ENCODE peak calls at places on chromosomes 6 and 20, in eight cellular contexts. A is spleen; S is activated naive CD8-positive, alpha-beta T cell treated with anti-CD3 and anti-CD28 coated beads, Interleukin-2, amount 10 ng/mL, durations not matched to agents 7 days and 5 days; I is stimulated activated CD8-positive, alpha-beta memory T cell treated with anti-CD3 and anti-CD28 coated beads, Interleukin-2, amount 100 ng/mL, for 48 hours; Q is iPS-NIHi11; E is stimulated activated CD4-positive, alpha-beta T cell treated with anti-CD3 and anti-CD28 coated beads, Interleukin-15, amount 100 ng/mL, for 24 hours; H is SJSA1; G is NCI-H460. W is an unnamed sample.

GRCh38 chr6:168968801-168969200 is 284.8 kb downstream of the THBS2 start:
- DNase-seq in A (no peak), S (no peak), I (no peak), Q (no peak), E (no peak), H (no peak), G (no peak), W (no peak)

GRCh38 chr20:3423126-3423525 is 15.7 kb upstream of the DNAAF9 start:
- DNase-seq in A (no peak), S (no peak), I (no peak), Q (no peak), E (no peak), H (no peak), G (no peak), W (no peak)

GRCh38 chr6:52407467-52407866 is 12.7 kb upstream of the EFHC1 start:
- DNase-seq in A (no peak), S (no peak), I (no peak), Q (peak), E (no peak), H (peak), G (peak), W (peak)

GRCh38 chr20:33686008-33686983 is at the start of gene E2F1:
- DNase-seq in A (peak), S (peak), I (peak), Q (peak), E (peak), H (peak), G (peak), W (peak)

GRCh38 chr20:2820084-2820895 is 4.1 kb downstream of the TMEM239 start:
- DNase-seq in A (no peak), S (no peak), I (no peak), Q (peak), E (no peak), H (no peak), G (no peak), W (peak)

GRCh38 chr20:53635189-53635588 is 41.5 kb upstream of the ZNF217 start:
- DNase-seq in A (no peak), S (no peak), I (no peak), Q (no peak), E (no peak), H (no peak), G (no peak), W (no peak)

GRCh38 chr20:63129991-63130653 is 85.8 kb downstream of the YTHDF1 start:
- DNase-seq in A (peak), S (peak), I (no peak), Q (peak), E (no peak), H (no peak), G (peak), W (no peak)

GRCh38 chr20:57582432-57583288 is 21.8 kb downstream of the PCK1 start:
- DNase-seq in A (peak), S (no peak), I (no peak), Q (peak), E (no peak), H (peak), G (no peak), W (peak)

GRCh38 chr6:3609388-3609787 is 142.1 kb downstream of the PXDC1 start:
- DNase-seq in A (no peak), S (no peak), I (no peak), Q (no peak), E (no peak), H (no peak), G (no peak), W (no peak)

GRCh38 chr6:8194499-8194898 is 92.2 kb upstream of the EEF1E1 start:
- DNase-seq in A (no peak), S (no peak), I (no peak), Q (no peak), E (no peak), H (peak), G (no peak), W (no peak)

GRCh38 chr6:15443119-15443518 is 197.2 kb downstream of the JARID2 start:
- DNase-seq in A (no peak), S (no peak), I (no peak), Q (no peak), E (no peak), H (peak), G (no peak), W (peak)

GRCh38 chr6:121615493-121615892 is 180.0 kb downstream of the GJA1 start:
- DNase-seq in A (no peak), S (no peak), I (no peak), Q (no peak), E (no peak), H (no peak), G (no peak), W (no peak)

GRCh38 chr6:48111143-48111506 is at the start of gene PTCHD4:
- DNase-seq in A (no peak), S (no peak), I (no peak), Q (peak), E (no peak), H (no peak), G (no peak), W (peak)

GRCh38 chr6:130766239-130767144 is 60.7 kb upstream of the SMLR1 start:
- DNase-seq in A (no peak), S (no peak), I (no peak), Q (no peak), E (no peak), H (no peak), G (no peak), W (no peak)

GRCh38 chr20:15675813-15676484 is 897.3 kb downstream of the KIF16B start:
- DNase-seq in A (no peak), S (no peak), I (no peak), Q (no peak), E (no peak), H (no peak), G (no peak), W (no peak)

GRCh38 chr6:44676826-44677433 is 289.4 kb downstream of the CDC5L start:
- DNase-seq in A (no peak), S (no peak), I (no peak), Q (no peak), E (no peak), H (no peak), G (no peak), W (no peak)

GRCh38 chr20:1994627-1995026 is 769 bp upstream of the PDYN start:
- DNase-seq in A (no peak), S (no peak), I (no peak), Q (no peak), E (no peak), H (no peak), G (no peak), W (no peak)

GRCh38 chr6:9862603-9863167 is 552.2 kb downstream of the TFAP2A start:
- DNase-seq in A (no peak), S (no peak), I (no peak), Q (no peak), E (no peak), H (no peak), G (no peak), W (no peak)

GRCh38 chr6:44653761-44654218 is 266.3 kb downstream of the CDC5L start:
- DNase-seq in A (no peak), S (no peak), I (no peak), Q (no peak), E (no peak), H (peak), G (no peak), W (no peak)

GRCh38 chr6:135703621-135704020 is 147.9 kb upstream of the PDE7B start:
- DNase-seq in A (no peak), S (no peak), I (peak), Q (no peak), E (peak), H (no peak), G (no peak), W (no peak)

GRCh38 chr6:134230087-134230717 is 87.7 kb downstream of the SGK1 start:
- DNase-seq in A (peak), S (no peak), I (no peak), Q (no peak), E (no peak), H (no peak), G (no peak), W (no peak)

GRCh38 chr20:36929290-36929689 is 22.2 kb downstream of the SAMHD1 start:
- DNase-seq in A (peak), S (no peak), I (no peak), Q (no peak), E (no peak), H (no peak), G (no peak), W (no peak)

GRCh38 chr6:106966671-106967522 is 7.6 kb downstream of the CD24 start:
- DNase-seq in A (no peak), S (no peak), I (no peak), Q (no peak), E (no peak), H (no peak), G (no peak), W (no peak)

GRCh38 chr6:134247271-134247833 is 70.6 kb downstream of the SGK1 start:
- DNase-seq in A (peak), S (peak), I (no peak), Q (no peak), E (peak), H (no peak), G (no peak), W (no peak)

GRCh38 chr20:37256286-37256685 is 5.3 kb downstream of the GHRH start:
- DNase-seq in A (peak), S (no peak), I (no peak), Q (no peak), E (no peak), H (no peak), G (no peak), W (no peak)

GRCh38 chr6:42409582-42409981 is 42.1 kb downstream of the TRERF1 start:
- DNase-seq in A (no peak), S (no peak), I (no peak), Q (no peak), E (no peak), H (no peak), G (no peak), W (no peak)

GRCh38 chr20:60984666-60985065 is 267.4 kb upstream of the CDH4 start:
- DNase-seq in A (no peak), S (no peak), I (no peak), Q (no peak), E (no peak), H (no peak), G (no peak), W (no peak)

GRCh38 chr20:58893355-58894151 is 41.0 kb downstream of the GNAS start:
- DNase-seq in A (no peak), S (no peak), I (no peak), Q (no peak), E (peak), H (no peak), G (no peak), W (no peak)

GRCh38 chr6:126848119-126848518 is 270.4 kb upstream of the RSPO3 start:
- DNase-seq in A (no peak), S (no peak), I (no peak), Q (no peak), E (no peak), H (no peak), G (no peak), W (no peak)

GRCh38 chr6:65746302-65746701 is 39.3 kb upstream of the EYS start:
- DNase-seq in A (no peak), S (no peak), I (no peak), Q (no peak), E (no peak), H (no peak), G (no peak), W (no peak)

GRCh38 chr6:41728073-41728936 is 7.1 kb downstream of the TFEB start:
- DNase-seq in A (peak), S (no peak), I (no peak), Q (no peak), E (no peak), H (no peak), G (no peak), W (no peak)

GRCh38 chr20:41798926-41799502 is 180.8 kb upstream of the CHD6 start:
- DNase-seq in A (no peak), S (no peak), I (no peak), Q (no peak), E (no peak), H (no peak), G (no peak), W (no peak)

GRCh38 chr6:11536795-11537194 is 754 bp upstream of the TMEM170B start:
- DNase-seq in A (peak), S (peak), I (no peak), Q (peak), E (peak), H (no peak), G (no peak), W (peak)

GRCh38 chr20:62967628-62968351 is 15.3 kb downstream of the SLC17A9 start:
- DNase-seq in A (no peak), S (no peak), I (no peak), Q (no peak), E (no peak), H (no peak), G (no peak), W (no peak)

GRCh38 chr20:62921119-62921687 is 5.1 kb downstream of the DIDO1 start:
- DNase-seq in A (no peak), S (peak), I (no peak), Q (peak), E (peak), H (peak), G (peak), W (peak)

GRCh38 chr6:158545043-158545966 is 14.6 kb upstream of the TMEM181 start:
- DNase-seq in A (peak), S (no peak), I (no peak), Q (no peak), E (no peak), H (no peak), G (no peak), W (no peak)

GRCh38 chr6:15391500-15391899 is 145.6 kb downstream of the JARID2 start:
- DNase-seq in A (no peak), S (no peak), I (no peak), Q (no peak), E (no peak), H (no peak), G (no peak), W (no peak)

GRCh38 chr6:52546678-52547077 is 30.2 kb downstream of the TRAM2 start:
- DNase-seq in A (no peak), S (no peak), I (no peak), Q (no peak), E (no peak), H (no peak), G (no peak), W (no peak)

GRCh38 chr6:125598422-125598821 is 151.0 kb upstream of the HEY2 start:
- DNase-seq in A (no peak), S (no peak), I (no peak), Q (no peak), E (no peak), H (no peak), G (peak), W (peak)

GRCh38 chr6:27188885-27189418 is 58.5 kb upstream of the PRSS16 start:
- DNase-seq in A (no peak), S (no peak), I (peak), Q (peak), E (peak), H (peak), G (peak), W (peak)